ENCODE peak calls at places on chromosomes 5 and 9, in five cellular contexts. C is activated T-helper 1 cell treated with Interleukin-2 at 50 U/mL for 16 hours, H is NCI-H2227 treated with DMSO at 0.1 percent for 48 hours, U is GM12865, V is GM10248. F is an unnamed sample.

GRCh38 chr5:150217041-150217440 is 27.2 kb downstream of the SLC6A7 start:
- DNase-seq in C (no peak), H (no peak), V (no peak), U (no peak), F (no peak)

GRCh38 chr9:131094622-131095021 is 1.7 kb upstream of the AIF1L start:
- DNase-seq in U (no peak), V (no peak), C (no peak), H (no peak), F (no peak)

GRCh38 chr5:151085517-151086031 is 4.7 kb upstream of the TNIP1 start:
- DNase-seq in V (no peak), H (no peak), C (no peak), U (peak), F (peak)

GRCh38 chr5:68240771-68241170 is 25.2 kb downstream of the PIK3R1 start:
- DNase-seq in H (no peak), V (no peak), C (no peak), U (no peak), F (no peak)

GRCh38 chr9:92180669-92181181 is 65.5 kb upstream of the SPTLC1 start:
- DNase-seq in U (peak), C (no peak), V (no peak), H (no peak), F (no peak)

GRCh38 chr5:38468202-38468656 is 88.2 kb downstream of the LIFR start:
- DNase-seq in U (no peak), H (no peak), V (no peak), C (no peak), F (no peak)

GRCh38 chr9:91119679-91120078 is 242.0 kb downstream of the AUH start:
- DNase-seq in V (no peak), H (no peak), U (no peak), C (no peak), F (no peak)

GRCh38 chr5:96229173-96229572 is 203.9 kb downstream of the PCSK1 start:
- DNase-seq in V (no peak), C (no peak), H (no peak), U (no peak), F (no peak)

GRCh38 chr9:93648181-93648580 is 71.8 kb downstream of the PHF2 start:
- DNase-seq in C (no peak), U (no peak), H (no peak), V (no peak), F (no peak)

GRCh38 chr9:37903581-37903830 is 421 bp downstream of the SLC25A51 start:
- DNase-seq in U (no peak), V (no peak), C (no peak), H (no peak), F (no peak)

GRCh38 chr9:77495834-77496671 is 152.1 kb downstream of the GNA14 start:
- DNase-seq in V (no peak), H (no peak), U (no peak), C (no peak), F (no peak)

GRCh38 chr5:150124596-150124995 is 31.0 kb downstream of the PDGFRB start:
- DNase-seq in C (no peak), U (no peak), V (no peak), H (no peak), F (no peak)

GRCh38 chr9:93306579-93307091 is 122.7 kb downstream of the WNK2 start:
- DNase-seq in C (no peak), V (no peak), U (no peak), H (no peak), F (no peak)

GRCh38 chr5:59069438-59070079 is 486.7 kb downstream of the RAB3C start:
- DNase-seq in C (no peak), U (no peak), H (no peak), V (no peak), F (no peak)

GRCh38 chr5:132239776-132240175 is 12.1 kb upstream of the P4HA2 start:
- DNase-seq in C (no peak), H (no peak), V (no peak), U (no peak), F (no peak)

GRCh38 chr5:36017622-36018021 is 26.4 kb upstream of the UGT3A1 start:
- DNase-seq in H (no peak), V (no peak), C (no peak), U (no peak), F (no peak)

GRCh38 chr9:7129391-7129790 is 371.6 kb downstream of the KDM4C start:
- DNase-seq in V (no peak), C (no peak), U (no peak), H (no peak), F (no peak)

GRCh38 chr5:96256795-96257470 is 176.1 kb downstream of the PCSK1 start:
- DNase-seq in H (no peak), C (no peak), U (peak), V (no peak), F (no peak)

GRCh38 chr9:108168451-108168850 is 678.9 kb upstream of the KLF4 start:
- DNase-seq in U (no peak), H (no peak), C (no peak), V (no peak), F (no peak)

GRCh38 chr9:137688725-137689124 is 69.9 kb downstream of the EHMT1 start:
- DNase-seq in V (no peak), U (no peak), C (no peak), H (no peak), F (no peak)

GRCh38 chr9:129884220-129885017 is 49.2 kb downstream of the USP20 start:
- DNase-seq in U (peak), H (peak), V (peak), C (peak), F (peak)

GRCh38 chr9:98972641-98973545 is 29.2 kb downstream of the COL15A1 start:
- DNase-seq in V (no peak), C (no peak), H (no peak), U (no peak), F (no peak)

GRCh38 chr9:106713206-106713605 is 149.8 kb upstream of the ZNF462 start:
- DNase-seq in H (no peak), U (no peak), V (no peak), C (no peak), F (no peak)

GRCh38 chr5:82808960-82809359 is 268.2 kb downstream of the TMEM167A start:
- DNase-seq in V (no peak), C (no peak), U (no peak), H (no peak), F (no peak)

GRCh38 chr5:6448622-6449464 is at the start of gene UBE2QL1:
- DNase-seq in C (no peak), V (peak), U (peak), H (peak), F (no peak)

GRCh38 chr5:137672001-137672400 is 63.9 kb downstream of the KLHL3 start:
- DNase-seq in V (no peak), C (no peak), U (no peak), H (no peak), F (no peak)

GRCh38 chr9:114315723-114316363 is 7.1 kb upstream of the ORM1 start:
- DNase-seq in U (no peak), H (no peak), C (no peak), V (no peak), F (no peak)

GRCh38 chr5:156036640-156037039 is 290.3 kb upstream of the SGCD start:
- DNase-seq in C (no peak), H (no peak), V (no peak), U (no peak), F (no peak)

GRCh38 chr9:114112778-114113585 is 13.9 kb upstream of the KIF12 start:
- DNase-seq in H (no peak), U (no peak), V (no peak), C (no peak), F (no peak)

GRCh38 chr9:128498911-128499310 is 5.6 kb upstream of the GLE1 start:
- DNase-seq in C (no peak), U (no peak), V (no peak), H (no peak), F (no peak)

GRCh38 chr5:74634611-74635286 is 5.8 kb downstream of the ENC1 start:
- DNase-seq in H (no peak), C (no peak), V (no peak), U (no peak), F (no peak)

F was measured in effector memory CD4-positive, alpha-beta T cell.